ENCODE peak calls at places on chromosomes 3 and 15, in nine cellular contexts. One of them, this sample, is unnamed.

GRCh38 chr15:31234815-31235214 is 91.8 kb upstream of the KLF13 start:
- DNase-seq in fibroblast of lung: no peak
- DNase-seq in heart right ventricle: no peak
- DNase-seq in Panc1: no peak
- DNase-seq in thoracic aorta: no peak
- DNase-seq in CD4-positive, alpha-beta T cell: no peak
- DNase-seq in K562: no peak
- DNase-seq in uterus: no peak
- DNase-seq in right lobe of liver: no peak
- DNase-seq in this sample: no peak

GRCh38 chr15:68341851-68342336 is 64.3 kb downstream of the FEM1B start:
- DNase-seq in fibroblast of lung: no peak
- DNase-seq in heart right ventricle: no peak
- DNase-seq in Panc1: no peak
- DNase-seq in thoracic aorta: no peak
- DNase-seq in CD4-positive, alpha-beta T cell: no peak
- DNase-seq in K562: no peak
- DNase-seq in uterus: peak
- DNase-seq in right lobe of liver: peak
- DNase-seq in this sample: no peak

GRCh38 chr3:126364731-126365301 is 7.6 kb upstream of the KLF15 start:
- DNase-seq in fibroblast of lung: no peak
- DNase-seq in heart right ventricle: no peak
- DNase-seq in Panc1: no peak
- DNase-seq in thoracic aorta: no peak
- DNase-seq in CD4-positive, alpha-beta T cell: no peak
- DNase-seq in K562: no peak
- DNase-seq in uterus: no peak
- DNase-seq in right lobe of liver: peak
- DNase-seq in this sample: no peak

GRCh38 chr3:42653560-42654330 is at the start of gene ZBTB47:
- DNase-seq in fibroblast of lung: peak
- DNase-seq in heart right ventricle: peak
- DNase-seq in Panc1: no peak
- DNase-seq in thoracic aorta: no peak
- DNase-seq in CD4-positive, alpha-beta T cell: no peak
- DNase-seq in K562: no peak
- DNase-seq in uterus: peak
- DNase-seq in right lobe of liver: peak
- DNase-seq in this sample: no peak

GRCh38 chr15:62758126-62758951 is 284.2 kb upstream of the TPM1 start:
- DNase-seq in fibroblast of lung: peak
- DNase-seq in heart right ventricle: peak
- DNase-seq in Panc1: peak
- DNase-seq in thoracic aorta: peak
- DNase-seq in CD4-positive, alpha-beta T cell: no peak
- DNase-seq in K562: no peak
- DNase-seq in uterus: no peak
- DNase-seq in right lobe of liver: no peak
- DNase-seq in this sample: no peak

GRCh38 chr3:157746391-157746790 is 243.2 kb upstream of the VEPH1 start:
- DNase-seq in fibroblast of lung: no peak
- DNase-seq in heart right ventricle: no peak
- DNase-seq in Panc1: no peak
- DNase-seq in thoracic aorta: no peak
- DNase-seq in CD4-positive, alpha-beta T cell: no peak
- DNase-seq in K562: no peak
- DNase-seq in uterus: no peak
- DNase-seq in right lobe of liver: no peak
- DNase-seq in this sample: no peak

GRCh38 chr15:68553994-68554715 is 24.6 kb upstream of the CORO2B start:
- DNase-seq in fibroblast of lung: peak
- DNase-seq in heart right ventricle: peak
- DNase-seq in Panc1: peak
- DNase-seq in thoracic aorta: no peak
- DNase-seq in CD4-positive, alpha-beta T cell: peak
- DNase-seq in K562: peak
- DNase-seq in uterus: peak
- DNase-seq in right lobe of liver: no peak
- DNase-seq in this sample: peak

GRCh38 chr15:73150831-73151230 is 98.6 kb downstream of the NEO1 start:
- DNase-seq in fibroblast of lung: no peak
- DNase-seq in heart right ventricle: no peak
- DNase-seq in Panc1: no peak
- DNase-seq in thoracic aorta: no peak
- DNase-seq in CD4-positive, alpha-beta T cell: no peak
- DNase-seq in K562: no peak
- DNase-seq in uterus: no peak
- DNase-seq in right lobe of liver: no peak
- DNase-seq in this sample: no peak

GRCh38 chr15:78989701-78990248 is 44.9 kb upstream of the CTSH start:
- DNase-seq in fibroblast of lung: peak
- DNase-seq in heart right ventricle: no peak
- DNase-seq in Panc1: no peak
- DNase-seq in thoracic aorta: no peak
- DNase-seq in CD4-positive, alpha-beta T cell: no peak
- DNase-seq in K562: no peak
- DNase-seq in uterus: no peak
- DNase-seq in right lobe of liver: no peak
- DNase-seq in this sample: no peak

GRCh38 chr3:13540332-13540995 is 8.5 kb upstream of the FBLN2 start:
- DNase-seq in fibroblast of lung: no peak
- DNase-seq in heart right ventricle: no peak
- DNase-seq in Panc1: no peak
- DNase-seq in thoracic aorta: no peak
- DNase-seq in CD4-positive, alpha-beta T cell: no peak
- DNase-seq in K562: no peak
- DNase-seq in uterus: peak
- DNase-seq in right lobe of liver: peak
- DNase-seq in this sample: peak

GRCh38 chr3:132189601-132190000 is 127.6 kb upstream of the ACP3 start:
- DNase-seq in fibroblast of lung: no peak
- DNase-seq in heart right ventricle: no peak
- DNase-seq in Panc1: no peak
- DNase-seq in thoracic aorta: no peak
- DNase-seq in CD4-positive, alpha-beta T cell: no peak
- DNase-seq in K562: no peak
- DNase-seq in uterus: no peak
- DNase-seq in right lobe of liver: no peak
- DNase-seq in this sample: no peak

GRCh38 chr3:132187746-132188145 is 129.5 kb upstream of the ACP3 start:
- DNase-seq in fibroblast of lung: no peak
- DNase-seq in heart right ventricle: no peak
- DNase-seq in Panc1: no peak
- DNase-seq in thoracic aorta: no peak
- DNase-seq in CD4-positive, alpha-beta T cell: no peak
- DNase-seq in K562: no peak
- DNase-seq in uterus: no peak
- DNase-seq in right lobe of liver: no peak
- DNase-seq in this sample: no peak

GRCh38 chr3:132180337-132180791 is 136.8 kb upstream of the ACP3 start:
- DNase-seq in fibroblast of lung: peak
- DNase-seq in heart right ventricle: no peak
- DNase-seq in Panc1: peak
- DNase-seq in thoracic aorta: no peak
- DNase-seq in CD4-positive, alpha-beta T cell: no peak
- DNase-seq in K562: no peak
- DNase-seq in uterus: no peak
- DNase-seq in right lobe of liver: no peak
- DNase-seq in this sample: no peak

DNA sequence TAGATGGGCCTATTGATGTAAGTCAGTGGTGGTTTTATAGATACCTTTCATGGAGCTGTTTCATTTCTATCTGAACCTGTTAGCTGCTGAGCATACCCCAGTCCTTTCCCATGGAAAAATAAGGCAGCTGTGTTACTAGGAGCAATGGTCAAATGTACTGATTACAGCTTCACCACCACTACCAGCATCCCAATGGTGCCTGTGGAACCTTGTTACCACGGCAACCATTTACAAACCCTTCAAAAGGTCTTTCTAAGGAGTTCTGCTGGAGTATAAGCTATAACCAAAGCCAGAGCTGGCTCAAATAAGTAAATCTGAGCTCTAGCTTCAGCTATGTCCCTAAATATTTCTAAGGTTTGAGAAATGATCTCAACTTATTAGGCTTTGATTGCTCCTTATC is 133.4 kb upstream of the ACP3 start:
- DNase-seq in fibroblast of lung: no peak
- DNase-seq in heart right ventricle: no peak
- DNase-seq in Panc1: no peak
- DNase-seq in thoracic aorta: no peak
- DNase-seq in CD4-positive, alpha-beta T cell: no peak
- DNase-seq in K562: no peak
- DNase-seq in uterus: no peak
- DNase-seq in right lobe of liver: no peak
- DNase-seq in this sample: no peak
- H3K27ac ChIP-seq in fibroblast of lung: no peak
- H3K27ac ChIP-seq in heart right ventricle: no peak
- H3K27ac ChIP-seq in Panc1: no peak
- H3K27ac ChIP-seq in thoracic aorta: no peak
- H3K27ac ChIP-seq in CD4-positive, alpha-beta T cell: no peak
- H3K27ac ChIP-seq in K562: no peak
- H3K27ac ChIP-seq in uterus: no peak
- H3K27ac ChIP-seq in right lobe of liver: no peak
- H3K27ac ChIP-seq in this sample: no peak

DNA sequence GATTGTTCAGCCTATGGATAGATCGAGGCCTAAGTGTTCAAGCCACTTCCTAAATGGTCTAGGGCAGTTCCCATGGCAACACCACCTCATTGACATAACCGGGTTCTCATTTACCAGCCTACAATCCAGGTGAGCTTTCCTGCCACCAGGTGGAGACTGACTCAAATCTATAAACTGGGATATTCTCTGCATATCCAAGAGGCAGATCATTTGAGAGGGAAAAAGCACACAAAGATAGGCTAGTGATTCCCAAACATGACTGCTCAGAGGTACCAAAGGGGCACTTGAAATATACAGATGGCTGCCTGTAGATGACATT is 141.3 kb upstream of the PROK2 start:
- DNase-seq in fibroblast of lung: peak
- DNase-seq in heart right ventricle: no peak
- DNase-seq in Panc1: no peak
- DNase-seq in thoracic aorta: no peak
- DNase-seq in CD4-positive, alpha-beta T cell: no peak
- DNase-seq in K562: no peak
- DNase-seq in uterus: no peak
- DNase-seq in right lobe of liver: no peak
- DNase-seq in this sample: no peak
- TF ChIP-seq CTCF in fibroblast of lung: no peak
- TF ChIP-seq CTCF in heart right ventricle: no peak
- TF ChIP-seq CTCF in Panc1: peak
- TF ChIP-seq CTCF in thoracic aorta: no peak
- TF ChIP-seq CTCF in CD4-positive, alpha-beta T cell: peak
- TF ChIP-seq CTCF in K562: no peak
- TF ChIP-seq CTCF in uterus: peak
- TF ChIP-seq CTCF in right lobe of liver: peak
- TF ChIP-seq CTCF in this sample: peak

GRCh38 chr3:185961675-185962232 is 23.9 kb upstream of the TRA2B start:
- DNase-seq in fibroblast of lung: no peak
- DNase-seq in heart right ventricle: no peak
- DNase-seq in Panc1: no peak
- DNase-seq in thoracic aorta: no peak
- DNase-seq in CD4-positive, alpha-beta T cell: no peak
- DNase-seq in K562: no peak
- DNase-seq in uterus: no peak
- DNase-seq in right lobe of liver: no peak
- DNase-seq in this sample: no peak

GRCh38 chr3:185959609-185960517 is 22.0 kb upstream of the TRA2B start:
- DNase-seq in fibroblast of lung: peak
- DNase-seq in heart right ventricle: no peak
- DNase-seq in Panc1: no peak
- DNase-seq in thoracic aorta: no peak
- DNase-seq in CD4-positive, alpha-beta T cell: no peak
- DNase-seq in K562: peak
- DNase-seq in uterus: no peak
- DNase-seq in right lobe of liver: no peak
- DNase-seq in this sample: no peak

GRCh38 chr3:185958626-185959025 is 20.8 kb upstream of the TRA2B start:
- DNase-seq in fibroblast of lung: peak
- DNase-seq in heart right ventricle: no peak
- DNase-seq in Panc1: no peak
- DNase-seq in thoracic aorta: no peak
- DNase-seq in CD4-positive, alpha-beta T cell: no peak
- DNase-seq in K562: no peak
- DNase-seq in uterus: no peak
- DNase-seq in right lobe of liver: no peak
- DNase-seq in this sample: no peak

GRCh38 chr3:185965496-185965895 is 27.7 kb upstream of the TRA2B start:
- DNase-seq in fibroblast of lung: no peak
- DNase-seq in heart right ventricle: no peak
- DNase-seq in Panc1: no peak
- DNase-seq in thoracic aorta: no peak
- DNase-seq in CD4-positive, alpha-beta T cell: no peak
- DNase-seq in K562: no peak
- DNase-seq in uterus: no peak
- DNase-seq in right lobe of liver: no peak
- DNase-seq in this sample: no peak

DNA sequence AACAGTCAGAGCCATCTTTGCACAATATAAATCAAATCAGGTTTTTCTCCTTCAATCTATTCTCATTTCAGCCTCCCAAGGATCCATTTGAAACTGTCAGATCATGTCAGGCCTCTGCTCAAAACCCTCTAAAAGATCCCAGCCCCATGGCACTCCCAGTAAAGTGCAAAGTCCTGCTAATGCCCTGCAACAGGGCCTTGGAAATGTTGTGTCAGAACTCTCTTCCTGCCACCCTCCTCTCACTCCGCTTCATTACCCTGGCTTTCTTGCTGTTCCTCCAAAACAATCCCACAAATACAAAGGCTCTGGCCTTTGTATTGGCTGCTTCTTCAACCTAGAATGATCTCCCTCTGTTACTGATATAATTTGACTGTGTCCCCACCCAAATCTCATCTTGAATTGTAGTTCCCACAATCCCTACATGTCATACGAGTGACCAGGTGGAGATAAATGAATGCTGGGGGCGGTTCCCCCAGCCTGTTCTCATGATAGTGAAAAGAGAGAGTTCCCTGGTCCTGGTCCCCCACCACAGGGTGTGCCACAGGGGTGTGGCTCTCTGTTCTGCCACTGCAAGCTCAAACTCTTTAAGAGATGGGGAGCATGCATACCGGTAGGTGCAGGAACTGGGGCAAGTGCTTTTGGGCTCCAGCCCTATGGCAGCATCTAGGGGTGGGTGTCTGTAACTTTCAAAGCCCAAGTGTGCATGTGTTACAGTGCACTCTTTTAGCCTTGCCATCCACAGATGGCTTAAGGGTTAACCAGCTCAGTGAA is 22.9 kb upstream of the TRA2B start:
- DNase-seq in fibroblast of lung: peak
- DNase-seq in heart right ventricle: no peak
- DNase-seq in Panc1: no peak
- DNase-seq in thoracic aorta: no peak
- DNase-seq in CD4-positive, alpha-beta T cell: no peak
- DNase-seq in K562: no peak
- DNase-seq in uterus: no peak
- DNase-seq in right lobe of liver: no peak
- DNase-seq in this sample: no peak
- H3K27ac ChIP-seq in fibroblast of lung: no peak
- H3K27ac ChIP-seq in heart right ventricle: no peak
- H3K27ac ChIP-seq in Panc1: no peak
- H3K27ac ChIP-seq in thoracic aorta: peak
- H3K27ac ChIP-seq in CD4-positive, alpha-beta T cell: no peak
- H3K27ac ChIP-seq in K562: peak
- H3K27ac ChIP-seq in uterus: no peak
- H3K27ac ChIP-seq in right lobe of liver: no peak
- H3K27ac ChIP-seq in this sample: peak

GRCh38 chr15:87959080-87959479 is 297.5 kb downstream of the NTRK3 start:
- DNase-seq in fibroblast of lung: no peak
- DNase-seq in heart right ventricle: no peak
- DNase-seq in Panc1: no peak
- DNase-seq in thoracic aorta: no peak
- DNase-seq in CD4-positive, alpha-beta T cell: no peak
- DNase-seq in K562: no peak
- DNase-seq in uterus: no peak
- DNase-seq in right lobe of liver: no peak
- DNase-seq in this sample: no peak
- TF ChIP-seq CTCF in fibroblast of lung: no peak
- TF ChIP-seq CTCF in heart right ventricle: no peak
- TF ChIP-seq CTCF in Panc1: no peak
- TF ChIP-seq CTCF in thoracic aorta: no peak
- TF ChIP-seq CTCF in CD4-positive, alpha-beta T cell: no peak
- TF ChIP-seq CTCF in K562: no peak
- TF ChIP-seq CTCF in uterus: no peak
- TF ChIP-seq CTCF in right lobe of liver: no peak
- TF ChIP-seq CTCF in this sample: no peak

This sample was measured in ascending aorta.